ENCODE peak calls at places on chromosomes 4 and X, in nine cellular contexts. One of them, this sample, is unnamed.

GRCh38 chrX:65601530-65602281 is 65.7 kb upstream of the MSN start:
- DNase-seq in keratinocyte: no peak
- DNase-seq in astrocyte of the spinal cord: peak; percentile 85
- DNase-seq in AG10803: peak; percentile 88
- DNase-seq in fibroblast of the aortic adventitia: peak; percentile 92
- DNase-seq in endothelial cell: peak; percentile 47
- DNase-seq in psoas muscle: peak; percentile 88
- DNase-seq in adrenal gland: peak; percentile 76
- DNase-seq in upper lobe of right lung: peak; percentile 86
- DNase-seq in this sample: no peak

GRCh38 chr4:120348521-120348920 is 281.9 kb upstream of the MAD2L1 start:
- DNase-seq in endothelial cell: no peak
- DNase-seq in keratinocyte: no peak
- DNase-seq in AG10803: no peak
- DNase-seq in upper lobe of right lung: no peak
- DNase-seq in psoas muscle: no peak
- DNase-seq in fibroblast of the aortic adventitia: no peak
- DNase-seq in astrocyte of the spinal cord: no peak
- DNase-seq in adrenal gland: no peak
- DNase-seq in this sample: no peak

GRCh38 chrX:47358387-47359065 is 11.9 kb upstream of the ZNF157 start:
- DNase-seq in upper lobe of right lung: no peak
- DNase-seq in psoas muscle: no peak
- DNase-seq in fibroblast of the aortic adventitia: no peak
- DNase-seq in astrocyte of the spinal cord: no peak
- DNase-seq in keratinocyte: no peak
- DNase-seq in endothelial cell: no peak
- DNase-seq in adrenal gland: no peak
- DNase-seq in AG10803: no peak
- DNase-seq in this sample: no peak

GRCh38 chr4:112589207-112589606 is 47.5 kb downstream of the ZGRF1 start:
- DNase-seq in fibroblast of the aortic adventitia: peak; percentile 2
- DNase-seq in endothelial cell: no peak
- DNase-seq in astrocyte of the spinal cord: peak; percentile 17
- DNase-seq in keratinocyte: no peak
- DNase-seq in AG10803: peak; percentile 20
- DNase-seq in adrenal gland: no peak
- DNase-seq in upper lobe of right lung: no peak
- DNase-seq in psoas muscle: no peak
- DNase-seq in this sample: no peak

GRCh38 chr4:181952478-181952877 is 290.7 kb upstream of the TENM3 start:
- DNase-seq in psoas muscle: no peak
- DNase-seq in AG10803: peak; percentile 89
- DNase-seq in endothelial cell: no peak
- DNase-seq in adrenal gland: peak; percentile 71
- DNase-seq in fibroblast of the aortic adventitia: peak; percentile 83
- DNase-seq in astrocyte of the spinal cord: peak; percentile 92
- DNase-seq in upper lobe of right lung: no peak
- DNase-seq in keratinocyte: peak; percentile 45
- DNase-seq in this sample: no peak

GRCh38 chr4:45869199-45869598 is 254.7 kb downstream of the GABRG1 start:
- DNase-seq in psoas muscle: no peak
- DNase-seq in adrenal gland: no peak
- DNase-seq in AG10803: no peak
- DNase-seq in fibroblast of the aortic adventitia: no peak
- DNase-seq in astrocyte of the spinal cord: no peak
- DNase-seq in upper lobe of right lung: no peak
- DNase-seq in endothelial cell: no peak
- DNase-seq in keratinocyte: no peak
- DNase-seq in this sample: no peak

GRCh38 chrX:5775985-5776384 is 452.7 kb downstream of the NLGN4X start:
- DNase-seq in fibroblast of the aortic adventitia: no peak
- DNase-seq in psoas muscle: no peak
- DNase-seq in AG10803: no peak
- DNase-seq in keratinocyte: no peak
- DNase-seq in upper lobe of right lung: no peak
- DNase-seq in endothelial cell: no peak
- DNase-seq in astrocyte of the spinal cord: no peak
- DNase-seq in adrenal gland: peak; percentile 8
- DNase-seq in this sample: no peak

GRCh38 chrX:75067931-75068330 is 88.2 kb downstream of the ABCB7 start:
- DNase-seq in AG10803: peak; percentile 3
- DNase-seq in psoas muscle: no peak
- DNase-seq in adrenal gland: no peak
- DNase-seq in astrocyte of the spinal cord: no peak
- DNase-seq in keratinocyte: no peak
- DNase-seq in upper lobe of right lung: no peak
- DNase-seq in fibroblast of the aortic adventitia: no peak
- DNase-seq in endothelial cell: no peak
- DNase-seq in this sample: no peak

GRCh38 chr4:68451246-68452211 is 4.3 kb downstream of the TMPRSS11E start:
- DNase-seq in endothelial cell: no peak
- DNase-seq in fibroblast of the aortic adventitia: peak; percentile 2
- DNase-seq in adrenal gland: no peak
- DNase-seq in psoas muscle: no peak
- DNase-seq in upper lobe of right lung: no peak
- DNase-seq in AG10803: no peak
- DNase-seq in astrocyte of the spinal cord: peak; percentile 34
- DNase-seq in keratinocyte: no peak
- DNase-seq in this sample: no peak

GRCh38 chr4:86482296-86482695 is 111.8 kb upstream of the PTPN13 start:
- DNase-seq in keratinocyte: no peak
- DNase-seq in upper lobe of right lung: no peak
- DNase-seq in psoas muscle: no peak
- DNase-seq in astrocyte of the spinal cord: no peak
- DNase-seq in AG10803: no peak
- DNase-seq in adrenal gland: no peak
- DNase-seq in endothelial cell: no peak
- DNase-seq in fibroblast of the aortic adventitia: no peak
- DNase-seq in this sample: no peak

GRCh38 chr4:79652232-79652631 is 244.2 kb upstream of the GK2 start:
- DNase-seq in psoas muscle: no peak
- DNase-seq in upper lobe of right lung: no peak
- DNase-seq in AG10803: peak; percentile 25
- DNase-seq in fibroblast of the aortic adventitia: peak; percentile 79
- DNase-seq in astrocyte of the spinal cord: peak; percentile 53
- DNase-seq in keratinocyte: no peak
- DNase-seq in adrenal gland: no peak
- DNase-seq in endothelial cell: no peak
- DNase-seq in this sample: no peak

GRCh38 chr4:81454498-81454897 is 17.2 kb downstream of the RASGEF1B start:
- DNase-seq in psoas muscle: no peak
- DNase-seq in keratinocyte: peak; percentile 40
- DNase-seq in fibroblast of the aortic adventitia: no peak
- DNase-seq in adrenal gland: no peak
- DNase-seq in upper lobe of right lung: no peak
- DNase-seq in AG10803: no peak
- DNase-seq in astrocyte of the spinal cord: no peak
- DNase-seq in endothelial cell: no peak
- DNase-seq in this sample: no peak

GRCh38 chrX:129755779-129756650 is 17.2 kb downstream of the XPNPEP2 start:
- DNase-seq in adrenal gland: no peak
- DNase-seq in keratinocyte: no peak
- DNase-seq in fibroblast of the aortic adventitia: no peak
- DNase-seq in upper lobe of right lung: no peak
- DNase-seq in psoas muscle: peak; percentile 23
- DNase-seq in astrocyte of the spinal cord: no peak
- DNase-seq in endothelial cell: no peak
- DNase-seq in AG10803: no peak
- DNase-seq in this sample: peak; percentile 45

GRCh38 chrX:56726609-56727008 is 2.4 kb upstream of the NBDY start:
- DNase-seq in astrocyte of the spinal cord: peak; percentile 54
- DNase-seq in psoas muscle: no peak
- DNase-seq in endothelial cell: no peak
- DNase-seq in fibroblast of the aortic adventitia: peak; percentile 72
- DNase-seq in AG10803: peak; percentile 44
- DNase-seq in upper lobe of right lung: no peak
- DNase-seq in adrenal gland: no peak
- DNase-seq in keratinocyte: no peak
- DNase-seq in this sample: peak; percentile 20

GRCh38 chrX:107450823-107451509 is 1.5 kb downstream of the FRMPD3 start:
- DNase-seq in endothelial cell: peak; percentile 46
- DNase-seq in fibroblast of the aortic adventitia: no peak
- DNase-seq in keratinocyte: no peak
- DNase-seq in AG10803: no peak
- DNase-seq in astrocyte of the spinal cord: no peak
- DNase-seq in psoas muscle: no peak
- DNase-seq in upper lobe of right lung: no peak
- DNase-seq in adrenal gland: no peak
- DNase-seq in this sample: no peak

GRCh38 chrX:20442597-20442996 is 175.9 kb upstream of the RPS6KA3 start:
- DNase-seq in astrocyte of the spinal cord: peak; percentile 61
- DNase-seq in adrenal gland: peak; percentile 80
- DNase-seq in AG10803: peak; percentile 82
- DNase-seq in keratinocyte: peak; percentile 52
- DNase-seq in endothelial cell: peak; percentile 67
- DNase-seq in upper lobe of right lung: peak; percentile 86
- DNase-seq in psoas muscle: peak; percentile 87
- DNase-seq in fibroblast of the aortic adventitia: peak; percentile 84
- DNase-seq in this sample: peak; percentile 21

GRCh38 chr4:153773236-153773690 is 13.4 kb upstream of the RNF175 start:
- DNase-seq in endothelial cell: no peak
- DNase-seq in adrenal gland: no peak
- DNase-seq in astrocyte of the spinal cord: no peak
- DNase-seq in keratinocyte: no peak
- DNase-seq in fibroblast of the aortic adventitia: peak; percentile 31
- DNase-seq in upper lobe of right lung: no peak
- DNase-seq in psoas muscle: no peak
- DNase-seq in AG10803: peak; percentile 10
- DNase-seq in this sample: no peak

GRCh38 chrX:17930850-17931249 is 69.8 kb upstream of the RAI2 start:
- DNase-seq in AG10803: no peak
- DNase-seq in keratinocyte: no peak
- DNase-seq in endothelial cell: no peak
- DNase-seq in psoas muscle: no peak
- DNase-seq in upper lobe of right lung: no peak
- DNase-seq in astrocyte of the spinal cord: no peak
- DNase-seq in fibroblast of the aortic adventitia: no peak
- DNase-seq in adrenal gland: no peak
- DNase-seq in this sample: no peak
- TF ChIP-seq CTCF in AG10803: no peak
- TF ChIP-seq CTCF in keratinocyte: no peak
- TF ChIP-seq CTCF in endothelial cell: no peak
- TF ChIP-seq CTCF in psoas muscle: no peak
- TF ChIP-seq CTCF in upper lobe of right lung: no peak
- TF ChIP-seq CTCF in astrocyte of the spinal cord: no peak
- TF ChIP-seq CTCF in fibroblast of the aortic adventitia: no peak
- TF ChIP-seq CTCF in adrenal gland: no peak
- TF ChIP-seq CTCF in this sample: no peak

GRCh38 chr4:83387922-83388676 is 53.5 kb upstream of the HPSE start:
- DNase-seq in endothelial cell: no peak
- DNase-seq in keratinocyte: no peak
- DNase-seq in astrocyte of the spinal cord: no peak
- DNase-seq in AG10803: no peak
- DNase-seq in adrenal gland: peak; percentile 49
- DNase-seq in fibroblast of the aortic adventitia: peak; percentile 11
- DNase-seq in upper lobe of right lung: no peak
- DNase-seq in psoas muscle: no peak
- DNase-seq in this sample: no peak
- TF ChIP-seq CTCF in endothelial cell: no peak
- TF ChIP-seq CTCF in keratinocyte: no peak
- TF ChIP-seq CTCF in astrocyte of the spinal cord: no peak
- TF ChIP-seq CTCF in AG10803: no peak
- TF ChIP-seq CTCF in adrenal gland: no peak
- TF ChIP-seq CTCF in fibroblast of the aortic adventitia: no peak
- TF ChIP-seq CTCF in upper lobe of right lung: no peak
- TF ChIP-seq CTCF in psoas muscle: no peak
- TF ChIP-seq CTCF in this sample: no peak

GRCh38 chr4:109870061-109870460 is 22.2 kb downstream of the LRIT3 start:
- DNase-seq in fibroblast of the aortic adventitia: no peak
- DNase-seq in AG10803: no peak
- DNase-seq in astrocyte of the spinal cord: no peak
- DNase-seq in upper lobe of right lung: no peak
- DNase-seq in psoas muscle: no peak
- DNase-seq in adrenal gland: no peak
- DNase-seq in endothelial cell: no peak
- DNase-seq in keratinocyte: no peak
- DNase-seq in this sample: no peak

GRCh38 chr4:109873791-109874514 is 26.0 kb downstream of the LRIT3 start:
- DNase-seq in adrenal gland: no peak
- DNase-seq in upper lobe of right lung: no peak
- DNase-seq in fibroblast of the aortic adventitia: peak; percentile 77
- DNase-seq in AG10803: peak; percentile 51
- DNase-seq in astrocyte of the spinal cord: no peak
- DNase-seq in keratinocyte: no peak
- DNase-seq in endothelial cell: no peak
- DNase-seq in psoas muscle: no peak
- DNase-seq in this sample: no peak

GRCh38 chr4:109872065-109872464 is 24.2 kb downstream of the LRIT3 start:
- DNase-seq in keratinocyte: no peak
- DNase-seq in adrenal gland: no peak
- DNase-seq in psoas muscle: no peak
- DNase-seq in endothelial cell: no peak
- DNase-seq in AG10803: no peak
- DNase-seq in upper lobe of right lung: no peak
- DNase-seq in fibroblast of the aortic adventitia: no peak
- DNase-seq in astrocyte of the spinal cord: no peak
- DNase-seq in this sample: no peak

GRCh38 chr4:109875106-109875505 is 27.2 kb downstream of the LRIT3 start:
- DNase-seq in keratinocyte: no peak
- DNase-seq in endothelial cell: no peak
- DNase-seq in astrocyte of the spinal cord: no peak
- DNase-seq in fibroblast of the aortic adventitia: no peak
- DNase-seq in psoas muscle: no peak
- DNase-seq in AG10803: no peak
- DNase-seq in upper lobe of right lung: no peak
- DNase-seq in adrenal gland: no peak
- DNase-seq in this sample: no peak

GRCh38 chr4:109872950-109873656 is 25.2 kb downstream of the LRIT3 start:
- DNase-seq in astrocyte of the spinal cord: no peak
- DNase-seq in endothelial cell: no peak
- DNase-seq in AG10803: no peak
- DNase-seq in upper lobe of right lung: no peak
- DNase-seq in adrenal gland: no peak
- DNase-seq in keratinocyte: no peak
- DNase-seq in fibroblast of the aortic adventitia: no peak
- DNase-seq in psoas muscle: no peak
- DNase-seq in this sample: no peak
- TF ChIP-seq CTCF in astrocyte of the spinal cord: no peak
- TF ChIP-seq CTCF in endothelial cell: no peak
- TF ChIP-seq CTCF in AG10803: no peak
- TF ChIP-seq CTCF in upper lobe of right lung: no peak
- TF ChIP-seq CTCF in adrenal gland: no peak
- TF ChIP-seq CTCF in keratinocyte: no peak
- TF ChIP-seq CTCF in fibroblast of the aortic adventitia: no peak
- TF ChIP-seq CTCF in psoas muscle: no peak
- TF ChIP-seq CTCF in this sample: no peak

DNA sequence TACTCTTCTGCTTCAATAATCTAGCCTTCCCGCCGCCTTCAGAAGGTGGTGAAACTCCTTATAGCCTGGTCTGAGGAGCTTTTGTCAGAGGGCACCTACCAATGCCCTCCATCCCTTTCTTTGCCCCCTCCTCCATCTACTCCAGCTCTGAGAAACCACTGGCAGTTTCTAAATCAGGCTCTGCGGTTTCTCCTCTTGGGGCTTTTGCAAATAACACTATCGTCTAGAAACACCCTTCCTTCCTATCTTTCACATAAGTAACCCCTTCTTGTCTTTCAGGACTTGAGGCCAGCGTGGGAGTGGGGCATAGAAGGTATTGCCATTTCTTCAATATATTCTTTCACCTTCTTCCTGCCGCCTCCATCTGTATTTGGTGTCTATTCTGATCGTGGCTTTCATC is 1.2 kb upstream of the EFHC2 start:
- DNase-seq in fibroblast of the aortic adventitia: no peak
- DNase-seq in psoas muscle: no peak
- DNase-seq in AG10803: no peak
- DNase-seq in adrenal gland: no peak
- DNase-seq in upper lobe of right lung: no peak
- DNase-seq in astrocyte of the spinal cord: no peak
- DNase-seq in keratinocyte: no peak
- DNase-seq in endothelial cell: no peak
- DNase-seq in this sample: no peak
- TF ChIP-seq CTCF in fibroblast of the aortic adventitia: no peak
- TF ChIP-seq CTCF in psoas muscle: no peak
- TF ChIP-seq CTCF in AG10803: no peak
- TF ChIP-seq CTCF in adrenal gland: no peak
- TF ChIP-seq CTCF in upper lobe of right lung: no peak
- TF ChIP-seq CTCF in astrocyte of the spinal cord: no peak
- TF ChIP-seq CTCF in keratinocyte: no peak
- TF ChIP-seq CTCF in endothelial cell: no peak
- TF ChIP-seq CTCF in this sample: no peak